ENCODE peak calls at places on chromosome 18, in seven cellular contexts. M, P, F, S, V, W and K are unnamed samples. For H3K4me1, the result is how much of the 10 kb centered on the place peaks cover.

GRCh38 chr18:7954229-7954628 is 387.1 kb downstream of the PTPRM start:
- DNase-seq in V (no peak), W (no peak), F (no peak), P (no peak), M (no peak), S (no peak), K (peak)

GRCh38 chr18:65439184-65439583 is 311.6 kb upstream of the CDH7 start:
- DNase-seq in P (no peak), W (no peak), V (no peak), S (no peak), M (no peak), F (no peak), K (no peak)

GRCh38 chr18:28176933-28177827 is at the start of gene CDH2:
- DNase-seq in W (no peak), S (peak), V (no peak), M (peak), F (peak), P (no peak), K (peak)

GRCh38 chr18:68267583-68267982 is 447.3 kb downstream of the TMX3 start:
- DNase-seq in P (no peak), W (no peak), S (peak), V (no peak), F (no peak), M (no peak), K (peak)

GRCh38 chr18:58242435-58242834 is 198.4 kb downstream of the NEDD4L start:
- DNase-seq in P (no peak), F (no peak), W (no peak), S (no peak), V (no peak), M (no peak), K (no peak)

GRCh38 chr18:58175122-58175687 is 131.2 kb downstream of the NEDD4L start:
- DNase-seq in M (no peak), P (no peak), S (no peak), F (no peak), V (no peak), W (no peak), K (no peak)

GRCh38 chr18:65409266-65409665 is 341.5 kb upstream of the CDH7 start:
- DNase-seq in W (no peak), V (no peak), P (no peak), M (no peak), F (no peak), S (no peak), K (no peak)

GRCh38 chr18:59229681-59230443 is 9.9 kb downstream of the GRP start:
- DNase-seq in M (no peak), F (no peak), S (peak), W (no peak), V (no peak), P (no peak), K (no peak)

GRCh38 chr18:79789901-79790885 is 7.5 kb upstream of the KCNG2 start:
- DNase-seq in M (no peak), F (no peak), P (peak), S (no peak), W (no peak), V (no peak), K (no peak)

GRCh38 chr18:79856119-79857080 is 58.7 kb downstream of the KCNG2 start:
- DNase-seq in P (peak), W (no peak), F (peak), S (no peak), V (peak), M (no peak), K (peak)

GRCh38 chr18:26971327-26971918 is 105.9 kb upstream of the AQP4 start:
- DNase-seq in P (no peak), W (no peak), M (no peak), S (peak), F (no peak), V (no peak), K (no peak)

GRCh38 chr18:47683774-47684173 is 246.7 kb downstream of the SMAD2 start:
- DNase-seq in V (no peak), M (no peak), W (no peak), S (no peak), P (no peak), F (no peak), K (no peak)

GRCh38 chr18:76256897-76257500 is 238.0 kb downstream of the ZNF516 start:
- DNase-seq in F (peak), S (peak), P (no peak), M (peak), V (peak), W (no peak), K (peak)

GRCh38 chr18:38456253-38456652 is 890.7 kb upstream of the CELF4 start:
- DNase-seq in V (no peak), F (no peak), W (no peak), P (no peak), M (no peak), S (no peak), K (no peak)

GRCh38 chr18:2655153-2655953 is at the start of gene SMCHD1:
- DNase-seq in P (peak), W (peak), S (peak), F (peak), M (peak), V (peak), K (peak)

GRCh38 chr18:35458271-35458670 is 39.5 kb downstream of the INO80C start:
- DNase-seq in W (no peak), M (no peak), F (no peak), P (no peak), S (no peak), V (no peak), K (no peak)

GRCh38 chr18:59779979-59780378 is 82.8 kb upstream of the CCBE1 start:
- DNase-seq in F (peak), P (no peak), W (no peak), S (peak), M (no peak), V (no peak), K (peak)

GRCh38 chr18:79792096-79792987 is 5.4 kb upstream of the KCNG2 start:
- DNase-seq in F (no peak), V (no peak), W (no peak), M (no peak), P (peak), S (no peak), K (no peak)

GRCh38 chr18:2402084-2402483 is 169.2 kb downstream of the METTL4 start:
- DNase-seq in S (no peak), W (no peak), P (no peak), V (no peak), F (no peak), M (no peak), K (peak)

GRCh38 chr18:47382171-47382570 is 130.7 kb upstream of the SKOR2 start:
- DNase-seq in F (no peak), P (no peak), S (no peak), W (no peak), M (no peak), V (no peak), K (no peak)

GRCh38 chr18:54358495-54358793 is 738 bp downstream of the C18orf54 start:
- DNase-seq in V (no peak), P (peak), M (no peak), W (no peak), S (peak), F (no peak), K (peak)

GRCh38 chr18:45008694-45009372 is 328.1 kb downstream of the SETBP1 start:
- DNase-seq in F (no peak), V (no peak), W (no peak), P (no peak), M (no peak), S (no peak), K (no peak)

GRCh38 chr18:27750014-27750413 is 426.9 kb downstream of the CDH2 start:
- DNase-seq in F (peak), W (no peak), P (no peak), S (peak), V (peak), M (peak), K (peak)

GRCh38 chr18:68840554-68841263 is 42.8 kb downstream of the CCDC102B start:
- DNase-seq in P (peak), S (peak), M (no peak), F (peak), W (no peak), V (no peak), K (peak)

GRCh38 chr18:25724121-25724520 is 366.3 kb downstream of the SS18 start:
- DNase-seq in S (no peak), W (no peak), F (no peak), V (no peak), P (no peak), M (no peak), K (no peak)

GRCh38 chr18:69843047-69843446 is 104.6 kb downstream of the CD226 start:
- DNase-seq in F (no peak), S (no peak), W (no peak), V (no peak), P (no peak), M (no peak), K (no peak)

GRCh38 chr18:13465126-13465446 is 246.5 kb downstream of the LDLRAD4 start:
- DNase-seq in F (no peak), V (no peak), S (no peak), P (no peak), W (no peak), M (no peak), K (no peak)

GRCh38 chr18:13463526-13463925 is 245.0 kb downstream of the LDLRAD4 start:
- DNase-seq in F (peak), S (no peak), M (no peak), W (no peak), P (no peak), V (no peak), K (no peak)

GRCh38 chr18:13462686-13463085 is 244.1 kb downstream of the LDLRAD4 start:
- DNase-seq in M (no peak), W (no peak), P (no peak), S (no peak), F (no peak), V (no peak), K (no peak)

GRCh38 chr18:13465476-13465875 is 246.9 kb downstream of the LDLRAD4 start:
- DNase-seq in P (no peak), F (no peak), W (no peak), S (no peak), M (no peak), V (no peak), K (no peak)

DNA sequence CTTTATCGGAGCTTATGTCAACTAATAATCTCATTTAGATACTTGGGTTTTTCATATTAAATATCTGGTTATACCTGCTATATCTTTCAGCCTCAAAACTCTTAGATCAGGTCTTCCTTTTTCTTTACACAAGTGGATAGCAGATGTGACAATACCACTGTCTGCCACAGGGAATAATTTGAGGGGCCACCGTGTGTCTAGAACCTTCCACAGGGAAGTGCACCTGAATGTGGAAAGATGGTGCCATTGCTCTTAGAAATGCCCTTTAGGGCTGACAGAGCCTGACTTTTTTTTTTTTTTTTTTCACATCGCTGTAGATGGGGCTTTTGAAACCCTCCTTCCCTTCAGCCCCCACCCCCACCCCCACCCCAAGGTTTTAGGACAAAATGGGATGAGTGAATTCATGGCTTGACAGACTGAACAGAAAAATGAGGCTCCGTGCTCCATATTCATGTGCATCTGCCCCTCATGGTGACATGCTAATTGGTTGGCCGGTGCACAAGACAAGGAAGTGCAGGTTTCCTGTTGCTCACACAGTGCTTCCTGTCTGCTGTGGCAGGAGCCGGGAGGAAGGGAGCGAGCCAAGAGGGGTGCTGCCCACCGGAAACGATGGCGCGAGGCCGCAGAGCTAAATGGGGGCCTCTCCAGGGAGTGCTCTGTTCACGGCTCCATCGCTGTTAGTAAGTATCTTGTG is 246.0 kb downstream of the LDLRAD4 start:
- DNase-seq in W (peak), V (peak), M (peak), S (no peak), F (no peak), P (peak), K (no peak)
- H3K4me1 ChIP-seq in W (under half), V (under half), M (under half), S (under half), F (under half), P (under half), K (under half)

GRCh38 chr18:62741584-62741983 is 26.2 kb downstream of the PHLPP1 start:
- DNase-seq in M (no peak), F (no peak), P (no peak), V (no peak), W (no peak), S (no peak), K (no peak)
- H3K4me1 ChIP-seq in M (under half), F (under half), P (under half), V (under half), W (under half), S (under half), K (under half)

DNA sequence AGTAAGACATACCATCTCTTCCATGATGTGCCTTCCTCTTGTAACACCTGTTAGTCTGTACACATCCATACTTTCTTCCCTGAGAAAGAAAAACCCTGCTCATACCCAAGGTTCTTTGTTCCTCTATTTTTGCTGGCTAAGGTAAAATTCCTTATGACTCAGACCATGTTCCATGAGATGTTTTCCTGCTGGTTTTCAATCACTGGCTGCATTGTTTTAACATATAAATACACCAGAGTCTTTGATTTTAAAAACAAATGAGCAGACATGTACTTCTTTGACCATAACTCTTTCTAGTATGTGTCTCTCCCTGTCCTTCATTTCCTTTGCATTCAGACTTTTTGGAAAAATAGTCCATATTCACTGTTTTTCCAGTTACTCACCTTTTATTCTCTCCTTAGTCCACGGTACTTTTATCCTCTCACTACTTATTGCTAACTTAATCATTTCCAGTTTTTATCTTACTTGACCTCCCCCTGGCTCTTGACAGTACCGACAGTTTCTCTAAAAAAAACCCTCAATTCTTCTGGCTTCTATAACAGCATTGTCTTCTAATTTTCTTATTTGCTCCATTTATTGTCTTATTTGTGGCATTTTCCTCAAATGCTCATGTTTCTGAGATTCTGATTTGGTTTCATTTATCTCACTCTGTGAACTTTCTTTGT is 4.3 kb downstream of the VAPA start:
- DNase-seq in W (no peak), P (no peak), M (no peak), S (peak), F (no peak), V (no peak), K (peak)
- H3K4me1 ChIP-seq in W (under half), P (half or more), M (half or more), S (under half), F (under half), V (under half), K (under half)

GRCh38 chr18:23668731-23669130 is 6.0 kb upstream of the ANKRD29 start:
- DNase-seq in V (peak), W (no peak), F (no peak), P (no peak), M (no peak), S (no peak), K (peak)
- H3K4me1 ChIP-seq in V (under half), W (under half), F (under half), P (under half), M (under half), S (under half), K (under half)

GRCh38 chr18:75216926-75217303 is 6.3 kb downstream of the TSHZ1 start:
- DNase-seq in P (no peak), S (no peak), M (no peak), W (no peak), V (peak), F (no peak), K (no peak)
- H3K4me1 ChIP-seq in P (under half), S (under half), M (under half), W (under half), V (half or more), F (under half), K (under half)